ENCODE peak calls at places on chromosomes 1 and 21, in five cellular contexts. Z is CD8-positive, alpha-beta T cell; J is lower leg skin; X is A673; V is pancreas. T is an unnamed sample.

GRCh38 chr1:174535207-174535606 is 87.4 kb downstream of the GPR52 start:
- DNase-seq in Z (no peak), J (no peak), X (no peak), V (no peak), T (no peak)

GRCh38 chr21:32470206-32470605 is 57.7 kb downstream of the EVA1C start:
- DNase-seq in Z (no peak), J (no peak), X (no peak), V (no peak), T (no peak)

GRCh38 chr21:32427958-32428623 is 15.6 kb downstream of the EVA1C start:
- DNase-seq in Z (no peak), J (no peak), X (no peak), V (no peak), T (no peak)

GRCh38 chr1:228265167-228265566 is 57.3 kb downstream of the OBSCN start:
- DNase-seq in Z (no peak), J (no peak), X (no peak), V (no peak), T (no peak)

GRCh38 chr1:232868793-232869491 is 63.7 kb downstream of the MAP10 start:
- DNase-seq in Z (no peak), J (peak), X (peak), V (no peak), T (no peak)

GRCh38 chr21:33211732-33212131 is 18.0 kb upstream of the IFNAR2 start:
- DNase-seq in Z (no peak), J (no peak), X (no peak), V (no peak), T (no peak)

GRCh38 chr1:2861988-2862430 is 60.5 kb upstream of the TTC34 start:
- DNase-seq in Z (no peak), J (no peak), X (no peak), V (no peak), T (no peak)

GRCh38 chr1:1121611-1122077 is 5.8 kb upstream of the C1orf159 start:
- DNase-seq in Z (no peak), J (no peak), X (no peak), V (no peak), T (no peak)

GRCh38 chr1:196207624-196208204 is 400.5 kb downstream of the KCNT2 start:
- DNase-seq in Z (no peak), J (no peak), X (no peak), V (no peak), T (no peak)

GRCh38 chr1:18001725-18002124 is 105.9 kb upstream of the IGSF21 start:
- DNase-seq in Z (no peak), J (no peak), X (no peak), V (no peak), T (no peak)

GRCh38 chr21:27507695-27508094 is 540.8 kb upstream of the ADAMTS5 start:
- DNase-seq in Z (no peak), J (no peak), X (no peak), V (no peak), T (no peak)

GRCh38 chr1:158002630-158003408 is 9.4 kb downstream of the KIRREL1 start:
- DNase-seq in Z (no peak), J (no peak), X (peak), V (no peak), T (no peak)

GRCh38 chr1:232793944-232794343 is 11.3 kb upstream of the MAP10 start:
- DNase-seq in Z (no peak), J (no peak), X (peak), V (no peak), T (peak)

GRCh38 chr1:27356628-27357280 is 10.0 kb downstream of the MAP3K6 start:
- DNase-seq in Z (peak), J (no peak), X (no peak), V (peak), T (no peak)

GRCh38 chr1:15337656-15338402 is 71.9 kb upstream of the EFHD2 start:
- DNase-seq in Z (no peak), J (no peak), X (peak), V (no peak), T (no peak)

GRCh38 chr1:4424254-4424653 is 230.2 kb upstream of the AJAP1 start:
- DNase-seq in Z (no peak), J (no peak), X (no peak), V (no peak), T (no peak)

GRCh38 chr1:151158311-151158710 is 1.9 kb downstream of the TNFAIP8L2 start:
- DNase-seq in Z (no peak), J (no peak), X (no peak), V (no peak), T (no peak)

GRCh38 chr1:210293191-210293607 is 35.5 kb upstream of the HHAT start:
- DNase-seq in Z (no peak), J (peak), X (no peak), V (no peak), T (no peak)

GRCh38 chr1:71706030-71706671 is 576.2 kb downstream of the NEGR1 start:
- DNase-seq in Z (no peak), J (no peak), X (no peak), V (no peak), T (no peak)

GRCh38 chr1:100001462-100001861 is 31.7 kb downstream of the SLC35A3 start:
- DNase-seq in Z (no peak), J (no peak), X (no peak), V (no peak), T (no peak)

GRCh38 chr1:160682983-160683886 is 28.4 kb downstream of the CD48 start:
- DNase-seq in Z (no peak), J (no peak), X (no peak), V (no peak), T (peak)

GRCh38 chr1:214280386-214281029 is 451 bp upstream of the SMYD2 start:
- DNase-seq in Z (no peak), J (peak), X (no peak), V (peak), T (peak)

GRCh38 chr21:17671733-17672132 is 59.0 kb upstream of the BTG3 start:
- DNase-seq in Z (no peak), J (no peak), X (no peak), V (no peak), T (no peak)

GRCh38 chr1:69568435-69569280 is 936 bp downstream of the LRRC7 start:
- DNase-seq in Z (no peak), J (no peak), X (no peak), V (peak), T (no peak)

GRCh38 chr1:69567847-69568434 is at the start of gene LRRC7:
- DNase-seq in Z (no peak), J (no peak), X (peak), V (peak), T (no peak)

GRCh38 chr1:69569983-69570755 is 2.4 kb downstream of the LRRC7 start:
- DNase-seq in Z (no peak), J (no peak), X (no peak), V (no peak), T (no peak)

GRCh38 chr1:69572921-69573320 is 5.2 kb downstream of the LRRC7 start:
- DNase-seq in Z (no peak), J (no peak), X (no peak), V (no peak), T (no peak)

GRCh38 chr1:69569281-69569970 is 1.7 kb downstream of the LRRC7 start:
- DNase-seq in Z (no peak), J (no peak), X (no peak), V (no peak), T (no peak)
- TF ChIP-seq CTCF in Z (no peak), J (no peak), X (no peak), V (no peak), T (no peak)

GRCh38 chr1:199310701-199311100 is 671.9 kb downstream of the PTPRC start:
- DNase-seq in Z (no peak), J (no peak), X (no peak), V (no peak), T (no peak)

GRCh38 chr1:199308349-199308846 is 669.6 kb downstream of the PTPRC start:
- DNase-seq in Z (no peak), J (no peak), X (no peak), V (no peak), T (no peak)

GRCh38 chr1:199311478-199312242 is 672.8 kb downstream of the PTPRC start:
- DNase-seq in Z (no peak), J (no peak), X (peak), V (no peak), T (no peak)

GRCh38 chr1:199312626-199313025 is 673.8 kb downstream of the PTPRC start:
- DNase-seq in Z (no peak), J (no peak), X (peak), V (no peak), T (no peak)

GRCh38 chr1:199313444-199313843 is 674.6 kb downstream of the PTPRC start:
- DNase-seq in Z (no peak), J (no peak), X (peak), V (no peak), T (no peak)
- TF ChIP-seq CTCF in Z (no peak), J (no peak), X (peak), V (no peak), T (no peak)

GRCh38 chr1:187551061-187551460 is 722.3 kb downstream of the PLA2G4A start:
- DNase-seq in Z (no peak), J (no peak), X (no peak), V (no peak), T (no peak)
- TF ChIP-seq CTCF in Z (no peak), J (no peak), X (no peak), V (no peak), T (no peak)

GRCh38 chr1:170567214-170567613 is 35.2 kb downstream of the GORAB start:
- DNase-seq in Z (no peak), J (no peak), X (no peak), V (no peak), T (no peak)

GRCh38 chr1:170562644-170563338 is 30.8 kb downstream of the GORAB start:
- DNase-seq in Z (no peak), J (peak), X (peak), V (no peak), T (no peak)

DNA sequence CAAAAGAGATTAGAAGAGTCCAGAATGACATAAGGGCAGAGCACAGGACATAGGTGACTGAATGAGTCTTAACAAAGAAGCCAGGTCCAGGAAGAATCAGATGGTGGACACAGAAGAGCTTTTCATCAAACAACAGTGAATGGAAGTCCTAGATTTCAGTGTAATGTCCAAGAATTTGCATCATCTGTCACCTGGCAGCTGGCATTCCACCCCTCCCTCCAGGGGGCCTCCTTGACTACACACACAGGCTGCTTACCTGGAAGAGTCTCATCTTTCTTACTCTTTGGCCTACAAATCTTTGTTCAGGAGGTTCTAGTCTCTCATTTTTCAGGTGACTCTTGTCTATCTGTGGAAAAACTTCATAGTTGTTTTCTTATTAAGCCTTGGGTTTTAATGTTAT is 36.2 kb downstream of the GORAB start:
- DNase-seq in Z (no peak), J (no peak), X (no peak), V (no peak), T (no peak)
- TF ChIP-seq CTCF in Z (no peak), J (no peak), X (no peak), V (no peak), T (no peak)

GRCh38 chr1:54510715-54511270 is 37.2 kb upstream of the ACOT11 start:
- DNase-seq in Z (no peak), J (no peak), X (no peak), V (no peak), T (no peak)

GRCh38 chr1:54506594-54506993 is 41.4 kb upstream of the ACOT11 start:
- DNase-seq in Z (no peak), J (no peak), X (no peak), V (no peak), T (no peak)

GRCh38 chr1:54502342-54502741 is 45.7 kb upstream of the ACOT11 start:
- DNase-seq in Z (no peak), J (no peak), X (no peak), V (no peak), T (no peak)

GRCh38 chr1:54507033-54507432 is 41.0 kb upstream of the ACOT11 start:
- DNase-seq in Z (no peak), J (no peak), X (no peak), V (no peak), T (no peak)

DNA sequence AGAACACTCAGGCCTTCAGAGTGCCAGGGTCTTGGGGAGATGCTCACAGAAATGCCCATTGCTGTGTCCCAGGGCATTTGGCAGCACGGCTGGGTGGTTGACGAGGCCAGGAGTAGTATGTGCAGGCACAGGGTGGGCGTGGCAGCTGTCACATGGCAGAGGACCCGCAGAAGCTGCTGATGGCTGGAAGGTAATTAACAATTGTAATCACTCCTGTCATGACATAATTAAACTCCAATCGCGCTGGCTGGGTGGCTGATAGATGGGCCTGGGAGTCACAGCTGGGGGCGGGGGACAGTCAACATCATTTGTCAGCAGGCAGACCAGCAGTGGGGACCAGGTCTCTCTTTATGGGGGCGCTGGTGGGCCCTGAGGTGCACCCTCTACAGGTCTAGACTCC is 40.6 kb upstream of the ACOT11 start:
- DNase-seq in Z (no peak), J (no peak), X (no peak), V (no peak), T (no peak)
- TF ChIP-seq CTCF in Z (no peak), J (no peak), X (no peak), V (no peak), T (no peak)

T was measured in HL-60.